ENCODE peak calls at places on chromosome 16, in six cellular contexts. A is stomach, G is Peyer's patch, M is adrenal gland, Q is ovary, C is tibial nerve. L is an unnamed sample. For H3K4me1, the result is how much of the 10 kb centered on the place peaks cover.

GRCh38 chr16:22329199-22329695 is 32.0 kb downstream of the POLR3E start:
- DNase-seq in A (no peak), G (no peak), M (no peak), Q (no peak), C (no peak), L (no peak)

GRCh38 chr16:1979271-1980025 is 1.8 kb downstream of the NOXO1 start:
- DNase-seq in A (peak), G (peak), M (no peak), Q (no peak), C (no peak), L (no peak)

GRCh38 chr16:2039286-2040030 is 8.2 kb downstream of the NTHL1 start:
- DNase-seq in A (peak), G (peak), M (peak), Q (peak), C (peak), L (peak)

GRCh38 chr16:77937473-77938195 is 84.7 kb upstream of the CLEC3A start:
- DNase-seq in A (no peak), G (no peak), M (no peak), Q (no peak), C (no peak), L (no peak)

GRCh38 chr16:67399749-67400704 is 6.7 kb upstream of the TPPP3 start:
- DNase-seq in A (no peak), G (no peak), M (no peak), Q (no peak), C (no peak), L (no peak)

GRCh38 chr16:21283521-21284289 is 5.6 kb upstream of the CRYM start:
- DNase-seq in A (peak), G (peak), M (no peak), Q (peak), C (peak), L (peak)

GRCh38 chr16:11524098-11524760 is 62.5 kb downstream of the LITAF start:
- DNase-seq in A (no peak), G (no peak), M (no peak), Q (no peak), C (no peak), L (no peak)

GRCh38 chr16:13919330-13919682 is 648 bp upstream of the ERCC4 start:
- DNase-seq in A (no peak), G (no peak), M (no peak), Q (peak), C (no peak), L (no peak)

GRCh38 chr16:10001258-10001785 is 180.9 kb downstream of the GRIN2A start:
- DNase-seq in A (no peak), G (no peak), M (no peak), Q (no peak), C (no peak), L (no peak)

GRCh38 chr16:66342294-66342900 is 24.1 kb upstream of the CDH5 start:
- DNase-seq in A (no peak), G (no peak), M (no peak), Q (no peak), C (no peak), L (no peak)

GRCh38 chr16:27816561-27816960 is 247.0 kb downstream of the GSG1L start:
- DNase-seq in A (no peak), G (no peak), M (no peak), Q (no peak), C (no peak), L (no peak)

GRCh38 chr16:55701442-55702319 is 45.9 kb downstream of the SLC6A2 start:
- DNase-seq in A (peak), G (peak), M (peak), Q (peak), C (no peak), L (peak)

GRCh38 chr16:1496464-1496863 is 3.3 kb downstream of the TELO2 start:
- DNase-seq in A (no peak), G (peak), M (no peak), Q (no peak), C (no peak), L (no peak)

GRCh38 chr16:56946767-56947603 is 14.8 kb upstream of the CETP start:
- DNase-seq in A (no peak), G (peak), M (no peak), Q (no peak), C (no peak), L (no peak)

GRCh38 chr16:86608301-86608747 is 30.0 kb downstream of the FOXL1 start:
- DNase-seq in A (no peak), G (no peak), M (no peak), Q (no peak), C (no peak), L (no peak)
- TF ChIP-seq POLR2A in A (no peak), G (no peak), M (no peak), Q (no peak), C (no peak), L (no peak)

DNA sequence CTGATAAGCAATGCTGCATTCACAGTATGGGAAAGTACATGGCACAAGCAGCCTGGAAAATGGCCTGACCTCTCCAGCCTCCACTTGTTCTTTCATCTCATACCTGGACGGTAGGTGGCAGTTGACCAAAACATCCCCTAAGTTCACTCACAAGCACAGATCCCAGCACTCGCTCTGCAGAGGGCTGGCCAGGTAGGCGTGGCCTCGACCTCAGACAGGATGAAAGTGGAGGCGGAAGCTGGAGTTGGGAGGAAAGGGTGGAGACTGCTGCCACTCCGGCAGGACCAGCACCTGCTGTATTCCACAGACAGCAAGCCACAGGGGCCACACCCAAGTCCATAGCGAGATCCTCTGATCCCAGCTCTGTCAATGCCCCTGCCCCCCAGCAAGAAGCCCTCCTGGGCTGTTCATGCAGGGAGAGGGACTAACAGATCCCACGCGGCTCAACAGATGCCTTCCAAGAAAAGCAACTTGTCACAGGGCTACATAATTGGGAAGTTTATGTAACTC is 31.3 kb downstream of the ZCCHC14 start:
- DNase-seq in A (peak), G (peak), M (peak), Q (peak), C (peak), L (peak)
- TF ChIP-seq CTCF in A (peak), G (peak), M (peak), Q (no peak), C (no peak), L (peak)

DNA sequence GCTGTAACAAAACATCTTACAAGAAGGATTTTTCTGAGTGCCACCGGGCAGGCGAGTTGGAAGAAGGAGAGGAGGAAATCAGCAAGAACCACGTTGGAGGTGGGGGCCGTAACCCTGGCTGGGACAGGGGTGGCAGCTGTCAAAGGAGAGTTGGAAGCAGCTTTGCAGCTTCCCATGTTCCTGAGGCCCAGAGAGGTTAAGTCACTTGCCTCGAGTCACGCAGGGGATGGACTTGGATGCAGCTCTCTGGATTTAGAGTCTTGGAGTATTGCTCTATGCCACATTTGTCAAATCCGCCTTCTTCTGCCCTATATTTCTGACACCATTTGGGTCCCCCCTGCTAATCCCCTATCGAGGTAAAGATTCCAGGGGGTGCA is 83.0 kb upstream of the CIBAR2 start:
- DNase-seq in A (no peak), G (no peak), M (no peak), Q (no peak), C (no peak), L (no peak)
- H3K4me1 ChIP-seq in A (under half), G (under half), M (under half), Q (under half), C (under half), L (under half)

GRCh38 chr16:89320717-89321501 is 103.4 kb downstream of the ZNF778 start:
- DNase-seq in A (peak), G (peak), M (peak), Q (peak), C (no peak), L (peak)
- TF ChIP-seq POLR2A in A (no peak), G (no peak), M (peak), Q (no peak), C (no peak), L (no peak)

GRCh38 chr16:70018254-70018653 is 67.1 kb downstream of the CLEC18A start:
- DNase-seq in A (no peak), G (peak), M (no peak), Q (no peak), C (no peak), L (no peak)
- TF ChIP-seq CTCF in A (no peak), G (peak), M (no peak), Q (no peak), C (no peak), L (no peak)

DNA sequence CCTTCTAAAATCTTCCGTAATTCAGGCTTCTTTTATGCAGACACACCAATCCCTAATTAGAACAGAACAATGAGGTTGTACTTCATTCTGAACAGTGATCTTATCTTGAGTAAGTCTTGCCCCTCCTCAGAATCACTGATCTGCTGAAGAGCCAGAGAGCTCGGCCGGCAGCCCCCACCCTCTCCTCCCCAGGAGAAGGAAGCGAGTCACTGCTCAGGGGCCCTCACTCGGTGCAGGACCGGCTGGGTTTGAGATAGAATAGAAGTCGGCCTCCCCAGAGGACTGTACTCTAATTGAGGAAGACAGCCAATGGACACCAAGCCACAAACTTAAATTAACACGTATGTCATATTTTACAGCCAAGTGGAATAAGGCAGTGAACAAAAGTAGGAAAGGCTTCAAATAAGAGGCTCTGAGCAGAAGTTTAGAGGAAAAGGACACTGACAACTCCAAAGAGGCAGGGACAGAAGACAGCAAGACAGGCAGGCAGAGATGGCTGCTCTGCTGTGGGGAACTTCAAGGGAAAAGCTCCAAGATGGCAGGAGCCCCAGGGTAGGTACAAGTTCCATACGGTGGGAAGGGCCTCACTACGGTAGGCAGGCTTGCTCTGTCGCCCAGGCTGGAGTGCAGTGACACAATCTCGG is 18.6 kb downstream of the CREBBP start:
- DNase-seq in A (no peak), G (no peak), M (no peak), Q (no peak), C (no peak), L (no peak)
- H3K4me1 ChIP-seq in A (half or more), G (under half), M (under half), Q (under half), C (half or more), L (half or more)

DNA sequence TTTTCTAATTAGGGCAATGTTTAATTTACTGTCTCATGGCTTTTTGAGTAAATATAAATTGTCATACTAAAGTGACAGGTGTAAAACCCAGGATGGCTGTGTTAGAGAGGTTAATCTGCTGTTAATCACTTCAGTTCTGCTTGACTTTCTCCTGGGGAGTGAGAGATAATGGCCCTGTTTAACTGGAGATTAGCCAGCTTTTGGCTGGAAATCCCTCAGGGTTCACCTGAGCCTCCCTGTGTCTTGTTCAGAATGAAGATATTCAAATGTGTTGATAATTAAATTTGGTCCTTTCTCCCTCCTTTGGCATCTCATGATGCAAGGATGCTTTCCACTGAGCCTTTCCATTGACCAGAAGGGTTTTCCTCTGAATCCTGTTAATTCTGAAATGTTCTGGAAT is 502.4 kb downstream of the RBFOX1 start:
- DNase-seq in A (no peak), G (no peak), M (no peak), Q (no peak), C (no peak), L (no peak)
- TF ChIP-seq POLR2A in A (no peak), G (no peak), M (no peak), Q (no peak), C (no peak), L (no peak)

GRCh38 chr16:52069866-52070265 is 477.1 kb downstream of the TOX3 start:
- DNase-seq in A (no peak), G (no peak), M (no peak), Q (no peak), C (no peak), L (no peak)
- TF ChIP-seq CTCF in A (peak), G (peak), M (no peak), Q (no peak), C (no peak), L (peak)